ENCODE peak calls at places on chromosome 9, in nine cellular contexts. B is M059J, E is aorta, P is spleen, Z is substantia nigra, G is fibroblast of pulmonary artery, Q is pancreas, M is fibroblast of the conjunctiva, A is GM06990. U is an unnamed sample.

GRCh38 chr9:115291841-115292240 is 173.9 kb upstream of the TNC start:
- DNase-seq in B (peak; percentile 69), E (no peak), P (no peak), Z (no peak), G (no peak), Q (no peak), M (no peak), A (no peak), U (no peak)

GRCh38 chr9:127698985-127699670 is 7.7 kb upstream of the CFAP157 start:
- DNase-seq in B (no peak), E (peak; percentile 99), P (peak; percentile 96), Z (peak; percentile 94), G (peak; percentile 98), Q (peak; percentile 97), M (peak; percentile 97), A (peak; percentile 78), U (peak; percentile 93)

GRCh38 chr9:107760469-107761242 is 271.1 kb upstream of the KLF4 start:
- DNase-seq in B (no peak), E (peak; percentile 88), P (peak; percentile 82), Z (peak; percentile 46), G (no peak), Q (no peak), M (no peak), A (no peak), U (no peak)

GRCh38 chr9:94031380-94031779 is 52.9 kb upstream of the PTPDC1 start:
- DNase-seq in B (no peak), E (no peak), P (no peak), Z (no peak), G (peak; percentile 14), Q (no peak), M (no peak), A (no peak), U (no peak)

GRCh38 chr9:91562412-91562811 is 138.8 kb upstream of the NFIL3 start:
- DNase-seq in B (no peak), E (no peak), P (no peak), Z (no peak), G (peak; percentile 10), Q (no peak), M (no peak), A (no peak), U (no peak)

GRCh38 chr9:6243746-6244145 is 28.1 kb downstream of the IL33 start:
- DNase-seq in B (peak; percentile 82), E (no peak), P (no peak), Z (no peak), G (no peak), Q (no peak), M (no peak), A (no peak), U (peak; percentile 58)

GRCh38 chr9:22158983-22159382 is 149.9 kb upstream of the CDKN2B start:
- DNase-seq in B (peak; percentile 47), E (peak; percentile 68), P (no peak), Z (peak; percentile 15), G (peak; percentile 98), Q (no peak), M (peak; percentile 83), A (no peak), U (no peak)

GRCh38 chr9:5869315-5870019 is 21.2 kb upstream of the MLANA start:
- DNase-seq in B (peak; percentile 25), E (no peak), P (no peak), Z (no peak), G (no peak), Q (no peak), M (no peak), A (no peak), U (peak; percentile 37)

GRCh38 chr9:112371060-112371459 is 8.8 kb upstream of the HSDL2 start:
- DNase-seq in B (no peak), E (no peak), P (no peak), Z (no peak), G (no peak), Q (no peak), M (no peak), A (no peak), U (no peak)

GRCh38 chr9:73470766-73471165 is 319.1 kb downstream of the ANXA1 start:
- DNase-seq in B (no peak), E (no peak), P (no peak), Z (no peak), G (no peak), Q (no peak), M (no peak), A (no peak), U (no peak)

GRCh38 chr9:121812159-121812735 is 160.8 kb downstream of the DAB2IP start:
- DNase-seq in B (no peak), E (no peak), P (no peak), Z (no peak), G (no peak), Q (no peak), M (no peak), A (no peak), U (no peak)

GRCh38 chr9:128203024-128203841 is at the start of gene DNM1:
- DNase-seq in B (peak; percentile 67), E (peak; percentile 66), P (peak; percentile 93), Z (peak; percentile 50), G (peak; percentile 60), Q (no peak), M (peak; percentile 24), A (peak; percentile 76), U (peak; percentile 99)

GRCh38 chr9:107484117-107484723 is 5.3 kb downstream of the KLF4 start:
- DNase-seq in B (peak; percentile 81), E (no peak), P (no peak), Z (no peak), G (peak; percentile 93), Q (no peak), M (peak; percentile 84), A (no peak), U (peak; percentile 67)

GRCh38 chr9:90846770-90847419 is 45.3 kb downstream of the SYK start:
- DNase-seq in B (no peak), E (no peak), P (no peak), Z (no peak), G (no peak), Q (no peak), M (no peak), A (no peak), U (no peak)

GRCh38 chr9:616694-617093 is 224.8 kb upstream of the DMRT1 start:
- DNase-seq in B (no peak), E (no peak), P (no peak), Z (no peak), G (no peak), Q (no peak), M (no peak), A (no peak), U (no peak)

GRCh38 chr9:34381323-34381722 is 4.6 kb upstream of the MYORG start:
- DNase-seq in B (peak; percentile 14), E (no peak), P (peak; percentile 82), Z (no peak), G (no peak), Q (no peak), M (no peak), A (no peak), U (no peak)

GRCh38 chr9:6827370-6827949 is 69.7 kb downstream of the KDM4C start:
- DNase-seq in B (peak; percentile 60), E (no peak), P (no peak), Z (no peak), G (peak; percentile 69), Q (no peak), M (peak; percentile 13), A (peak; percentile 15), U (peak; percentile 60)

GRCh38 chr9:86287013-86287412 is 4.7 kb upstream of the ISCA1 start:
- DNase-seq in B (peak; percentile 31), E (no peak), P (no peak), Z (no peak), G (peak; percentile 60), Q (no peak), M (peak; percentile 60), A (no peak), U (no peak)

GRCh38 chr9:117073539-117074336 is 341.1 kb downstream of the ASTN2 start:
- DNase-seq in B (peak; percentile 37), E (no peak), P (no peak), Z (peak; percentile 32), G (peak; percentile 33), Q (no peak), M (no peak), A (no peak), U (peak; percentile 73)

GRCh38 chr9:38331141-38331540 is 61.4 kb upstream of the ALDH1B1 start:
- DNase-seq in B (no peak), E (no peak), P (no peak), Z (no peak), G (no peak), Q (no peak), M (no peak), A (no peak), U (no peak)

GRCh38 chr9:94861589-94862241 is 135.2 kb downstream of the AOPEP start:
- DNase-seq in B (peak; percentile 93), E (no peak), P (no peak), Z (no peak), G (peak; percentile 71), Q (no peak), M (no peak), A (no peak), U (no peak)

GRCh38 chr9:137181680-137182079 is 6.7 kb downstream of the ANAPC2 start:
- DNase-seq in B (no peak), E (no peak), P (no peak), Z (no peak), G (no peak), Q (no peak), M (no peak), A (no peak), U (no peak)

GRCh38 chr9:105405514-105406131 is 42.2 kb upstream of the FSD1L start:
- DNase-seq in B (peak; percentile 78), E (no peak), P (no peak), Z (no peak), G (no peak), Q (no peak), M (no peak), A (peak; percentile 29), U (peak; percentile 45)

GRCh38 chr9:37420271-37421215 is 2.0 kb upstream of the GRHPR start:
- DNase-seq in B (no peak), E (no peak), P (no peak), Z (no peak), G (no peak), Q (no peak), M (no peak), A (no peak), U (no peak)

GRCh38 chr9:16442622-16443021 is 427.8 kb downstream of the BNC2 start:
- DNase-seq in B (peak; percentile 83), E (no peak), P (no peak), Z (no peak), G (peak; percentile 68), Q (no peak), M (no peak), A (no peak), U (no peak)

GRCh38 chr9:137333016-137333726 is 31.1 kb upstream of the NRARP start:
- DNase-seq in B (peak; percentile 40), E (no peak), P (no peak), Z (no peak), G (no peak), Q (no peak), M (no peak), A (no peak), U (no peak)

GRCh38 chr9:131641618-131642495 is 96.5 kb downstream of the PRRT1B start:
- DNase-seq in B (no peak), E (peak; percentile 69), P (no peak), Z (peak; percentile 53), G (no peak), Q (no peak), M (no peak), A (no peak), U (no peak)

GRCh38 chr9:12464368-12464767 is 228.8 kb upstream of the TYRP1 start:
- DNase-seq in B (no peak), E (no peak), P (no peak), Z (no peak), G (no peak), Q (no peak), M (no peak), A (no peak), U (no peak)

GRCh38 chr9:92738661-92739081 is 26.0 kb downstream of the BICD2 start:
- DNase-seq in B (no peak), E (no peak), P (peak; percentile 67), Z (no peak), G (no peak), Q (peak; percentile 54), M (no peak), A (no peak), U (no peak)

GRCh38 chr9:2955616-2956015 is 111.7 kb upstream of the PUM3 start:
- DNase-seq in B (no peak), E (no peak), P (no peak), Z (no peak), G (no peak), Q (no peak), M (no peak), A (no peak), U (no peak)

GRCh38 chr9:36148652-36149051 is 12.1 kb downstream of the GLIPR2 start:
- DNase-seq in B (peak; percentile 99), E (peak; percentile 97), P (peak; percentile 92), Z (peak; percentile 97), G (peak; percentile 98), Q (peak; percentile 83), M (peak; percentile 96), A (peak; percentile 77), U (peak; percentile 70)

U was measured in GM13977.